ENCODE peak calls at places on chromosomes 7 and 10, in seven cellular contexts. V, A, B, Y, W, J and U are unnamed samples.

GRCh38 chr10:132859084-132859855 is 73.3 kb upstream of the NKX6-2 start:
- DNase-seq in V (no peak), A (no peak), B (no peak), Y (no peak), W (peak; percentile 26), J (no peak), U (no peak)

GRCh38 chr7:135183478-135183877 is 13.0 kb upstream of the CYREN start:
- DNase-seq in V (no peak), A (no peak), B (no peak), Y (no peak), W (no peak), J (no peak), U (no peak)

GRCh38 chr10:42990016-42990720 is 86.7 kb upstream of the RET start:
- DNase-seq in V (no peak), A (no peak), B (peak; percentile 9), Y (peak; percentile 1), W (peak; percentile 25), J (no peak), U (peak; percentile 4)

GRCh38 chr10:18368681-18369080 is 228.5 kb downstream of the CACNB2 start:
- DNase-seq in V (peak; percentile 34), A (no peak), B (no peak), Y (peak; percentile 13), W (no peak), J (no peak), U (no peak)

GRCh38 chr10:127151981-127152699 is 44.3 kb downstream of the INSYN2A start:
- DNase-seq in V (peak; percentile 16), A (peak; percentile 66), B (no peak), Y (no peak), W (no peak), J (no peak), U (no peak)

GRCh38 chr7:157000741-157001653 is 9.5 kb downstream of the MNX1 start:
- DNase-seq in V (no peak), A (no peak), B (peak; percentile 26), Y (no peak), W (no peak), J (no peak), U (no peak)

GRCh38 chr10:53102424-53102823 is 329.8 kb upstream of the MBL2 start:
- DNase-seq in V (no peak), A (no peak), B (no peak), Y (no peak), W (no peak), J (no peak), U (no peak)

GRCh38 chr7:141074162-141074989 is 512 bp downstream of the TMEM178B start:
- DNase-seq in V (peak; percentile 17), A (no peak), B (no peak), Y (peak; percentile 19), W (peak; percentile 59), J (peak; percentile 26), U (no peak)

GRCh38 chr10:12396567-12396966 is 47.2 kb downstream of the CAMK1D start:
- DNase-seq in V (no peak), A (no peak), B (no peak), Y (no peak), W (no peak), J (no peak), U (no peak)

GRCh38 chr7:44375236-44375699 is 49.9 kb upstream of the CAMK2B start:
- DNase-seq in V (no peak), A (peak; percentile 28), B (no peak), Y (no peak), W (peak; percentile 81), J (no peak), U (no peak)

GRCh38 chr7:1225462-1226154 is 7.1 kb upstream of the UNCX start:
- DNase-seq in V (peak; percentile 47), A (no peak), B (peak; percentile 24), Y (peak; percentile 49), W (no peak), J (peak; percentile 39), U (peak; percentile 40)

GRCh38 chr7:102282465-102283362 is 4.0 kb upstream of the SH2B2 start:
- DNase-seq in V (no peak), A (no peak), B (no peak), Y (no peak), W (no peak), J (no peak), U (peak; percentile 0)

GRCh38 chr7:15143936-15144335 is 241.4 kb upstream of the DGKB start:
- DNase-seq in V (no peak), A (no peak), B (no peak), Y (no peak), W (no peak), J (no peak), U (no peak)

GRCh38 chr7:17444673-17445072 is 146.2 kb downstream of the AHR start:
- DNase-seq in V (peak; percentile 26), A (no peak), B (no peak), Y (peak; percentile 11), W (no peak), J (no peak), U (no peak)

GRCh38 chr10:48610585-48611093 is 5.8 kb upstream of the ARHGAP22 start:
- DNase-seq in V (peak; percentile 25), A (peak; percentile 14), B (peak; percentile 10), Y (no peak), W (no peak), J (no peak), U (no peak)

DNA sequence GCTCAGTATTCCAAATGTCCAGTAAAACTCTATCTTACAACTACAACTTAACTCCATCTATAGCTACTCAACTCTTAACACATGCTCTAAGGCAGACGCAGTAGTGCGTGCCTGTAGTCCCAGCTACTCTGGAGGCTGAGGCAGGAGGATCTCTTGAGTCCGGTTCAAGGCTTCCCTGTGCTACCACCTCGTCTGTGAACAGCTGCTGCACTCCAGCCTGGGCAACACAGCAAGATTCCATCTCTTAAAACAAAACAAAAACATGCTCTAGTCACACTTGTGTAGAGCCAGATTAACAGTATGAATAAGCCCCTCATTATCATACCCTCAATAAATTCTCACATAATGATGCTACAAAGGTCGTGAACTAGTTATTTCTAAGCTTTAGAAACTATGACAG is 3.6 kb downstream of the BAZ1B start:
- DNase-seq in V (no peak), A (no peak), B (no peak), Y (no peak), W (no peak), J (no peak), U (no peak)
- H3K36me3 ChIP-seq in V (peaks cover 25% of the 10 kb centered on the region), A (peaks cover 4% of the 10 kb centered on the region), B (no peaks in the 10 kb centered on the region), Y (no peaks in the 10 kb centered on the region), W (peaks cover 44% of the 10 kb centered on the region), J (peaks cover 29% of the 10 kb centered on the region), U (peaks cover 6% of the 10 kb centered on the region)

GRCh38 chr7:151748733-151749132 is 128.2 kb downstream of the PRKAG2 start:
- DNase-seq in V (no peak), A (no peak), B (no peak), Y (no peak), W (peak; percentile 24), J (no peak), U (no peak)
- H3K27ac ChIP-seq in V (no peak overlapping the region), A (no peak overlapping the region), B (no peak overlapping the region), Y (no peak overlapping the region), W (no peak overlapping the region), J (no peak overlapping the region), U (no peak overlapping the region)

GRCh38 chr7:144830811-144831210 is 5.0 kb downstream of the TPK1 start:
- DNase-seq in V (peak; percentile 44), A (no peak), B (no peak), Y (peak; percentile 8), W (no peak), J (no peak), U (no peak)

GRCh38 chr7:144835668-144836544 is at the start of gene TPK1:
- DNase-seq in V (peak; percentile 94), A (peak; percentile 90), B (peak; percentile 91), Y (peak; percentile 95), W (peak; percentile 95), J (peak; percentile 99), U (peak; percentile 83)

GRCh38 chr7:144836545-144836842 is 641 bp upstream of the TPK1 start:
- DNase-seq in V (no peak), A (no peak), B (no peak), Y (no peak), W (no peak), J (no peak), U (no peak)

GRCh38 chr7:144835166-144835611 is 664 bp downstream of the TPK1 start:
- DNase-seq in V (peak; percentile 72), A (peak; percentile 47), B (peak; percentile 39), Y (peak; percentile 42), W (no peak), J (peak; percentile 71), U (peak; percentile 79)

DNA sequence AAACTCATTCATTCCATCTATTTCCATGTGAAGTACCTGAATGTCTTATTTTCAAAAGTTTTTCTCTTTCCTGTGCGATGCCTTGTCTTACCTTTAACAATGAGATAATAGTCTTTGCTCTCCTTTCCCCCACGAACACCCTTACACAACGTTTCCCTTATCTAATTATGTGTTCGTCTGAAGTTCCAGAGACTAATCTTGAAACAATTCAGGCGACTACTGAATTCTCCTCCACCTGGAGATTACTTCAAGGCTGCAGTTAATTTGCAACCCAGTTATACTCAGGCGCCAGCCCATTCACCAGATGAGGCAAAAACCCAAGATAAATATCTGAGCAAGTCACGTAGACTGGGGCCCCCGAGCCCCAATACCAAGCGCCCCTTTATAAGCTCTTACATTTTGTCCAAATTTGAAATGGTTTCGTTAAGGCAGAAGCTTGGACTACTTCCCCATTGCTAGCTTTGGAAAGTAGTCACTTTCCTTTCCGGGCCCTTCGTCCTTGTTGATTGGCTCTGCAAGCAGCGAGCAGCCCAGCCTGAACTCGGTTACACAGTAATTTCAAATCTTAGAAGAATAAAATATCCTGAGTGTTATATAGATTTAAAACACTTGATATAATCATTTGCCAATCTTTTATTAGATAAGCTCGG is 1.2 kb downstream of the TPK1 start:
- DNase-seq in V (peak; percentile 68), A (peak; percentile 46), B (peak; percentile 61), Y (peak; percentile 17), W (no peak), J (peak; percentile 68), U (no peak)
- H3K36me3 ChIP-seq in V (no peaks in the 10 kb centered on the region), A (no peaks in the 10 kb centered on the region), B (no peaks in the 10 kb centered on the region), Y (no peaks in the 10 kb centered on the region), W (no peaks in the 10 kb centered on the region), J (no peaks in the 10 kb centered on the region), U (no peaks in the 10 kb centered on the region)

GRCh38 chr10:97298223-97298571 is 5.8 kb upstream of the ARHGAP19 start:
- DNase-seq in V (no peak), A (no peak), B (no peak), Y (no peak), W (no peak), J (no peak), U (no peak)
- H3K27ac ChIP-seq in V (no peak overlapping the region), A (no peak overlapping the region), B (no peak overlapping the region), Y (peak overlapping the region; percentile 88), W (no peak overlapping the region), J (no peak overlapping the region), U (no peak overlapping the region)